ENCODE peak calls at places on chromosomes 1 and 21, in four cellular contexts. Z, U, G and K are unnamed samples.

GRCh38 chr1:202959276-202959620 is 1.1 kb upstream of the ADIPOR1 start:
- DNase-seq in U (no peak), G (no peak), Z (no peak), K (no peak)

GRCh38 chr21:35026617-35027557 is 22.2 kb downstream of the RUNX1 start:
- DNase-seq in U (peak), Z (no peak), G (peak), K (no peak)

GRCh38 chr1:27147842-27148518 is 6.9 kb downstream of the SLC9A1 start:
- DNase-seq in U (no peak), Z (no peak), G (no peak), K (no peak)

GRCh38 chr1:169160845-169161511 is 54.5 kb downstream of the ATP1B1 start:
- DNase-seq in Z (no peak), G (no peak), U (no peak), K (no peak)

GRCh38 chr1:75172556-75172955 is 38.4 kb downstream of the LHX8 start:
- DNase-seq in U (no peak), Z (no peak), G (no peak), K (no peak)

GRCh38 chr1:59564192-59564891 is 250.4 kb upstream of the HOOK1 start:
- DNase-seq in U (no peak), G (no peak), Z (no peak), K (no peak)

GRCh38 chr1:952603-953002 is 6.5 kb downstream of the NOC2L start:
- DNase-seq in G (no peak), Z (no peak), U (no peak), K (no peak)

GRCh38 chr1:232274236-232274855 is 355.6 kb downstream of the SIPA1L2 start:
- DNase-seq in U (no peak), G (no peak), Z (no peak), K (no peak)

GRCh38 chr1:215002471-215002870 is 80.1 kb upstream of the KCNK2 start:
- DNase-seq in G (no peak), U (no peak), Z (no peak), K (no peak)

GRCh38 chr1:224177356-224177999 is 5.6 kb upstream of the DEGS1 start:
- DNase-seq in G (no peak), U (no peak), Z (no peak), K (no peak)

GRCh38 chr1:173669491-173669941 is at the start of gene ANKRD45:
- DNase-seq in Z (no peak), U (no peak), G (no peak), K (peak)

GRCh38 chr1:92168657-92169056 is 49.1 kb upstream of the C1orf146 start:
- DNase-seq in Z (no peak), U (no peak), G (no peak), K (peak)

GRCh38 chr1:28973850-28974841 is 59.8 kb downstream of the EPB41 start:
- DNase-seq in Z (no peak), G (no peak), U (no peak), K (no peak)

GRCh38 chr1:32953495-32953894 is 11.1 kb downstream of the RNF19B start:
- DNase-seq in Z (no peak), U (no peak), G (no peak), K (no peak)

GRCh38 chr1:167629681-167630567 is at the start of gene RCSD1:
- DNase-seq in G (no peak), Z (no peak), U (peak), K (no peak)

GRCh38 chr1:180168786-180169640 is 14.3 kb downstream of the QSOX1 start:
- DNase-seq in Z (no peak), U (peak), G (no peak), K (no peak)

GRCh38 chr1:191671236-191671635 is 487.0 kb upstream of the RGS18 start:
- DNase-seq in G (no peak), Z (no peak), U (no peak), K (no peak)

GRCh38 chr1:119626841-119627240 is 21.2 kb downstream of the ZNF697 start:
- DNase-seq in U (no peak), G (no peak), Z (no peak), K (no peak)

GRCh38 chr1:119959268-119959667 is 63.0 kb upstream of the ADAM30 start:
- DNase-seq in G (no peak), Z (no peak), U (no peak), K (no peak)

GRCh38 chr1:178501705-178502329 is 5.1 kb upstream of the CLEC20A start:
- DNase-seq in G (peak), Z (peak), U (peak), K (peak)

GRCh38 chr1:224501836-224502235 is 67.2 kb upstream of the WDR26 start:
- DNase-seq in Z (no peak), G (no peak), U (no peak), K (no peak)

GRCh38 chr1:159653201-159653600 is 61.2 kb downstream of the CRP start:
- DNase-seq in U (no peak), Z (no peak), G (no peak), K (no peak)

GRCh38 chr1:215279682-215280081 is 197.1 kb downstream of the KCNK2 start:
- DNase-seq in U (no peak), G (no peak), Z (no peak), K (no peak)